ENCODE peak calls at places on chromosomes 4 and X, in ten cellular contexts. One of them, this sample, is unnamed.

GRCh38 chrX:47232803-47233332 is at the start of gene USP11:
- DNase-seq in A549: peak
- DNase-seq in suprapubic skin: peak
- DNase-seq in GM23338: peak
- DNase-seq in fibroblast of mammary gland: peak
- DNase-seq in thoracic aorta: no peak
- DNase-seq in choroid plexus epithelial cell: peak
- DNase-seq in mammary epithelial cell: no peak
- DNase-seq in IMR-90: peak
- DNase-seq in WERI-Rb-1: peak
- DNase-seq in this sample: no peak

GRCh38 chrX:111100191-111100590 is 4.2 kb downstream of the PAK3 start:
- DNase-seq in A549: peak
- DNase-seq in suprapubic skin: no peak
- DNase-seq in GM23338: peak
- DNase-seq in fibroblast of mammary gland: peak
- DNase-seq in thoracic aorta: no peak
- DNase-seq in choroid plexus epithelial cell: peak
- DNase-seq in mammary epithelial cell: peak
- DNase-seq in IMR-90: peak
- DNase-seq in WERI-Rb-1: peak
- DNase-seq in this sample: no peak

GRCh38 chr4:86855572-86855971 is 6.4 kb upstream of the SLC10A6 start:
- DNase-seq in A549: no peak
- DNase-seq in suprapubic skin: no peak
- DNase-seq in GM23338: no peak
- DNase-seq in fibroblast of mammary gland: peak
- DNase-seq in thoracic aorta: no peak
- DNase-seq in choroid plexus epithelial cell: peak
- DNase-seq in mammary epithelial cell: peak
- DNase-seq in IMR-90: peak
- DNase-seq in WERI-Rb-1: no peak
- DNase-seq in this sample: no peak

GRCh38 chr4:102223461-102223860 is 121.8 kb downstream of the SLC39A8 start:
- DNase-seq in A549: no peak
- DNase-seq in suprapubic skin: no peak
- DNase-seq in GM23338: no peak
- DNase-seq in fibroblast of mammary gland: no peak
- DNase-seq in thoracic aorta: no peak
- DNase-seq in choroid plexus epithelial cell: no peak
- DNase-seq in mammary epithelial cell: no peak
- DNase-seq in IMR-90: no peak
- DNase-seq in WERI-Rb-1: no peak
- DNase-seq in this sample: no peak

GRCh38 chr4:116122131-116122530 is 963.2 kb downstream of the TRAM1L1 start:
- DNase-seq in A549: no peak
- DNase-seq in suprapubic skin: no peak
- DNase-seq in GM23338: no peak
- DNase-seq in fibroblast of mammary gland: no peak
- DNase-seq in thoracic aorta: no peak
- DNase-seq in choroid plexus epithelial cell: peak
- DNase-seq in mammary epithelial cell: peak
- DNase-seq in IMR-90: no peak
- DNase-seq in WERI-Rb-1: no peak
- DNase-seq in this sample: no peak

GRCh38 chrX:22097295-22097694 is 65.2 kb downstream of the PHEX start:
- DNase-seq in A549: no peak
- DNase-seq in suprapubic skin: no peak
- DNase-seq in GM23338: no peak
- DNase-seq in fibroblast of mammary gland: peak
- DNase-seq in thoracic aorta: no peak
- DNase-seq in choroid plexus epithelial cell: peak
- DNase-seq in mammary epithelial cell: peak
- DNase-seq in IMR-90: peak
- DNase-seq in WERI-Rb-1: no peak
- DNase-seq in this sample: no peak

GRCh38 chr4:101177146-101177545 is 170.2 kb downstream of the PPP3CA start:
- DNase-seq in A549: no peak
- DNase-seq in suprapubic skin: no peak
- DNase-seq in GM23338: no peak
- DNase-seq in fibroblast of mammary gland: no peak
- DNase-seq in thoracic aorta: no peak
- DNase-seq in choroid plexus epithelial cell: no peak
- DNase-seq in mammary epithelial cell: no peak
- DNase-seq in IMR-90: no peak
- DNase-seq in WERI-Rb-1: no peak
- DNase-seq in this sample: no peak

GRCh38 chr4:168815373-168816345 is 194.4 kb downstream of the CBR4 start:
- DNase-seq in A549: no peak
- DNase-seq in suprapubic skin: no peak
- DNase-seq in GM23338: no peak
- DNase-seq in fibroblast of mammary gland: peak
- DNase-seq in thoracic aorta: no peak
- DNase-seq in choroid plexus epithelial cell: peak
- DNase-seq in mammary epithelial cell: no peak
- DNase-seq in IMR-90: peak
- DNase-seq in WERI-Rb-1: no peak
- DNase-seq in this sample: peak

GRCh38 chr4:121200795-121201472 is 36.8 kb upstream of the TNIP3 start:
- DNase-seq in A549: no peak
- DNase-seq in suprapubic skin: no peak
- DNase-seq in GM23338: no peak
- DNase-seq in fibroblast of mammary gland: no peak
- DNase-seq in thoracic aorta: no peak
- DNase-seq in choroid plexus epithelial cell: no peak
- DNase-seq in mammary epithelial cell: no peak
- DNase-seq in IMR-90: no peak
- DNase-seq in WERI-Rb-1: no peak
- DNase-seq in this sample: no peak

GRCh38 chr4:16838226-16838875 is 60.1 kb downstream of the LDB2 start:
- DNase-seq in A549: no peak
- DNase-seq in suprapubic skin: no peak
- DNase-seq in GM23338: no peak
- DNase-seq in fibroblast of mammary gland: no peak
- DNase-seq in thoracic aorta: no peak
- DNase-seq in choroid plexus epithelial cell: no peak
- DNase-seq in mammary epithelial cell: no peak
- DNase-seq in IMR-90: no peak
- DNase-seq in WERI-Rb-1: no peak
- DNase-seq in this sample: no peak

GRCh38 chr4:16833722-16834121 is 64.7 kb downstream of the LDB2 start:
- DNase-seq in A549: no peak
- DNase-seq in suprapubic skin: no peak
- DNase-seq in GM23338: no peak
- DNase-seq in fibroblast of mammary gland: no peak
- DNase-seq in thoracic aorta: no peak
- DNase-seq in choroid plexus epithelial cell: no peak
- DNase-seq in mammary epithelial cell: no peak
- DNase-seq in IMR-90: no peak
- DNase-seq in WERI-Rb-1: no peak
- DNase-seq in this sample: no peak

GRCh38 chr4:16835597-16836247 is 62.7 kb downstream of the LDB2 start:
- DNase-seq in A549: no peak
- DNase-seq in suprapubic skin: no peak
- DNase-seq in GM23338: no peak
- DNase-seq in fibroblast of mammary gland: no peak
- DNase-seq in thoracic aorta: no peak
- DNase-seq in choroid plexus epithelial cell: no peak
- DNase-seq in mammary epithelial cell: no peak
- DNase-seq in IMR-90: no peak
- DNase-seq in WERI-Rb-1: no peak
- DNase-seq in this sample: no peak

GRCh38 chr4:16836324-16836723 is 62.1 kb downstream of the LDB2 start:
- DNase-seq in A549: no peak
- DNase-seq in suprapubic skin: no peak
- DNase-seq in GM23338: no peak
- DNase-seq in fibroblast of mammary gland: no peak
- DNase-seq in thoracic aorta: no peak
- DNase-seq in choroid plexus epithelial cell: no peak
- DNase-seq in mammary epithelial cell: no peak
- DNase-seq in IMR-90: no peak
- DNase-seq in WERI-Rb-1: no peak
- DNase-seq in this sample: no peak

GRCh38 chr4:16837475-16837874 is 61.0 kb downstream of the LDB2 start:
- DNase-seq in A549: no peak
- DNase-seq in suprapubic skin: no peak
- DNase-seq in GM23338: no peak
- DNase-seq in fibroblast of mammary gland: no peak
- DNase-seq in thoracic aorta: no peak
- DNase-seq in choroid plexus epithelial cell: no peak
- DNase-seq in mammary epithelial cell: no peak
- DNase-seq in IMR-90: no peak
- DNase-seq in WERI-Rb-1: no peak
- DNase-seq in this sample: no peak
- H3K4me3 ChIP-seq in A549: no peak
- H3K4me3 ChIP-seq in suprapubic skin: no peak
- H3K4me3 ChIP-seq in GM23338: no peak
- H3K4me3 ChIP-seq in fibroblast of mammary gland: no peak
- H3K4me3 ChIP-seq in thoracic aorta: no peak
- H3K4me3 ChIP-seq in choroid plexus epithelial cell: no peak
- H3K4me3 ChIP-seq in mammary epithelial cell: no peak
- H3K4me3 ChIP-seq in IMR-90: no peak
- H3K4me3 ChIP-seq in WERI-Rb-1: no peak
- H3K4me3 ChIP-seq in this sample: no peak

GRCh38 chr4:90292438-90292837 is 165.2 kb downstream of the CCSER1 start:
- DNase-seq in A549: no peak
- DNase-seq in suprapubic skin: no peak
- DNase-seq in GM23338: no peak
- DNase-seq in fibroblast of mammary gland: no peak
- DNase-seq in thoracic aorta: no peak
- DNase-seq in choroid plexus epithelial cell: no peak
- DNase-seq in mammary epithelial cell: no peak
- DNase-seq in IMR-90: no peak
- DNase-seq in WERI-Rb-1: no peak
- DNase-seq in this sample: no peak

GRCh38 chr4:90293320-90293719 is 166.1 kb downstream of the CCSER1 start:
- DNase-seq in A549: no peak
- DNase-seq in suprapubic skin: no peak
- DNase-seq in GM23338: peak
- DNase-seq in fibroblast of mammary gland: peak
- DNase-seq in thoracic aorta: no peak
- DNase-seq in choroid plexus epithelial cell: peak
- DNase-seq in mammary epithelial cell: no peak
- DNase-seq in IMR-90: peak
- DNase-seq in WERI-Rb-1: no peak
- DNase-seq in this sample: no peak
- TF ChIP-seq CTCF in A549: peak
- TF ChIP-seq CTCF in suprapubic skin: peak
- TF ChIP-seq CTCF in GM23338: no peak
- TF ChIP-seq CTCF in fibroblast of mammary gland: peak
- TF ChIP-seq CTCF in thoracic aorta: peak
- TF ChIP-seq CTCF in choroid plexus epithelial cell: peak
- TF ChIP-seq CTCF in mammary epithelial cell: peak
- TF ChIP-seq CTCF in IMR-90: peak
- TF ChIP-seq CTCF in WERI-Rb-1: peak
- TF ChIP-seq CTCF in this sample: no peak

GRCh38 chr4:4575284-4576211 is 33.7 kb upstream of the STX18 start:
- DNase-seq in A549: peak
- DNase-seq in suprapubic skin: peak
- DNase-seq in GM23338: peak
- DNase-seq in fibroblast of mammary gland: peak
- DNase-seq in thoracic aorta: peak
- DNase-seq in choroid plexus epithelial cell: peak
- DNase-seq in mammary epithelial cell: no peak
- DNase-seq in IMR-90: peak
- DNase-seq in WERI-Rb-1: peak
- DNase-seq in this sample: no peak
- H3K4me3 ChIP-seq in A549: peak
- H3K4me3 ChIP-seq in suprapubic skin: peak
- H3K4me3 ChIP-seq in GM23338: peak
- H3K4me3 ChIP-seq in fibroblast of mammary gland: peak
- H3K4me3 ChIP-seq in thoracic aorta: peak
- H3K4me3 ChIP-seq in choroid plexus epithelial cell: peak
- H3K4me3 ChIP-seq in mammary epithelial cell: peak
- H3K4me3 ChIP-seq in IMR-90: peak
- H3K4me3 ChIP-seq in WERI-Rb-1: peak
- H3K4me3 ChIP-seq in this sample: peak

DNA sequence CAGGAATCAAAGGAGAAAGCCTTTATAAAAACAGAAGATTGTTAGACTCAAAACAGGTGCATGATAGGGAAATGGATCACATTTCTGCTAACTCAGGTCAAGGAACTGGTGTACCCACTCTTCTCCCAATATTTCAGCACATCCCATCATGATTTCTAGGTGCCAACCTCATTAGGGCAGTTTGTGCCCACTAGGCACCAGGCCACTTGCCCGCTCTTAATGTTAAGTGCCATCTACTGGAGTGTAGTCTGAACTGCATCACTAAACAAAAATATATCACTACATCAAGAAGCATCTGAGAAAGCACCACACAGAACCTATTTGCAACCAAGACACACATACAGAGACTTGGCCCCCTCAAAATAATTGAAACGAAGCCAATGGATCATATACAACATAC is 140.4 kb upstream of the GRID2 start:
- DNase-seq in A549: no peak
- DNase-seq in suprapubic skin: no peak
- DNase-seq in GM23338: peak
- DNase-seq in fibroblast of mammary gland: peak
- DNase-seq in thoracic aorta: no peak
- DNase-seq in choroid plexus epithelial cell: peak
- DNase-seq in mammary epithelial cell: peak
- DNase-seq in IMR-90: peak
- DNase-seq in WERI-Rb-1: no peak
- DNase-seq in this sample: no peak
- TF ChIP-seq CTCF in A549: no peak
- TF ChIP-seq CTCF in suprapubic skin: no peak
- TF ChIP-seq CTCF in GM23338: peak
- TF ChIP-seq CTCF in fibroblast of mammary gland: peak
- TF ChIP-seq CTCF in thoracic aorta: no peak
- TF ChIP-seq CTCF in choroid plexus epithelial cell: peak
- TF ChIP-seq CTCF in mammary epithelial cell: peak
- TF ChIP-seq CTCF in IMR-90: peak
- TF ChIP-seq CTCF in WERI-Rb-1: peak
- TF ChIP-seq CTCF in this sample: no peak

This sample was measured in AG04449.